ENCODE peak calls at places on chromosomes 4 and X, in ten cellular contexts. One of them, this sample, is unnamed.

GRCh38 chr4:146340798-146341197 is 126.5 kb downstream of the REELD1 start:
- DNase-seq in CD4-positive, alpha-beta T cell: no peak
- DNase-seq in heart left ventricle: no peak
- DNase-seq in CD8-positive, alpha-beta T cell: no peak
- DNase-seq in CD8-positive, alpha-beta memory T cell: no peak
- DNase-seq in HL-60: no peak
- DNase-seq in HCT116: no peak
- DNase-seq in keratinocyte: no peak
- DNase-seq in thoracic aorta: no peak
- DNase-seq in heart right ventricle: no peak
- DNase-seq in this sample: no peak

GRCh38 chr4:188887905-188888304 is 748.7 kb downstream of the TRIML1 start:
- DNase-seq in heart left ventricle: no peak
- DNase-seq in CD8-positive, alpha-beta memory T cell: no peak
- DNase-seq in heart right ventricle: no peak
- DNase-seq in CD8-positive, alpha-beta T cell: no peak
- DNase-seq in keratinocyte: no peak
- DNase-seq in HL-60: no peak
- DNase-seq in thoracic aorta: no peak
- DNase-seq in CD4-positive, alpha-beta T cell: no peak
- DNase-seq in HCT116: no peak
- DNase-seq in this sample: no peak

GRCh38 chrX:19512961-19513360 is 2.3 kb downstream of the MAP3K15 start:
- DNase-seq in heart left ventricle: no peak
- DNase-seq in CD4-positive, alpha-beta T cell: no peak
- DNase-seq in keratinocyte: no peak
- DNase-seq in CD8-positive, alpha-beta memory T cell: no peak
- DNase-seq in CD8-positive, alpha-beta T cell: no peak
- DNase-seq in HCT116: no peak
- DNase-seq in heart right ventricle: no peak
- DNase-seq in thoracic aorta: no peak
- DNase-seq in HL-60: no peak
- DNase-seq in this sample: no peak

GRCh38 chrX:12446342-12447075 is 308.2 kb downstream of the FRMPD4 start:
- DNase-seq in keratinocyte: peak; percentile 49
- DNase-seq in thoracic aorta: no peak
- DNase-seq in heart left ventricle: no peak
- DNase-seq in CD8-positive, alpha-beta T cell: no peak
- DNase-seq in HCT116: no peak
- DNase-seq in HL-60: no peak
- DNase-seq in CD4-positive, alpha-beta T cell: no peak
- DNase-seq in heart right ventricle: no peak
- DNase-seq in CD8-positive, alpha-beta memory T cell: no peak
- DNase-seq in this sample: no peak

GRCh38 chrX:109393859-109394258 is 88.0 kb downstream of the GUCY2F start:
- DNase-seq in HCT116: no peak
- DNase-seq in heart left ventricle: no peak
- DNase-seq in heart right ventricle: no peak
- DNase-seq in HL-60: peak; percentile 15
- DNase-seq in CD8-positive, alpha-beta memory T cell: no peak
- DNase-seq in keratinocyte: no peak
- DNase-seq in thoracic aorta: no peak
- DNase-seq in CD8-positive, alpha-beta T cell: no peak
- DNase-seq in CD4-positive, alpha-beta T cell: no peak
- DNase-seq in this sample: no peak

GRCh38 chrX:2397648-2398340 is 103.0 kb downstream of the DHRSX start:
- DNase-seq in keratinocyte: no peak
- DNase-seq in heart right ventricle: no peak
- DNase-seq in heart left ventricle: no peak
- DNase-seq in CD8-positive, alpha-beta T cell: no peak
- DNase-seq in CD8-positive, alpha-beta memory T cell: no peak
- DNase-seq in HCT116: peak; percentile 42
- DNase-seq in thoracic aorta: no peak
- DNase-seq in HL-60: no peak
- DNase-seq in CD4-positive, alpha-beta T cell: no peak
- DNase-seq in this sample: no peak

GRCh38 chr4:4260185-4260751 is 12.2 kb upstream of the TMEM128 start:
- DNase-seq in heart right ventricle: no peak
- DNase-seq in CD8-positive, alpha-beta memory T cell: peak; percentile 53
- DNase-seq in thoracic aorta: no peak
- DNase-seq in keratinocyte: no peak
- DNase-seq in CD8-positive, alpha-beta T cell: no peak
- DNase-seq in HL-60: no peak
- DNase-seq in CD4-positive, alpha-beta T cell: no peak
- DNase-seq in HCT116: peak; percentile 74
- DNase-seq in heart left ventricle: no peak
- DNase-seq in this sample: no peak

GRCh38 chr4:168631241-168632151 is 134.6 kb downstream of the PALLD start:
- DNase-seq in heart left ventricle: peak; percentile 78
- DNase-seq in thoracic aorta: no peak
- DNase-seq in HL-60: no peak
- DNase-seq in HCT116: no peak
- DNase-seq in keratinocyte: no peak
- DNase-seq in CD8-positive, alpha-beta T cell: no peak
- DNase-seq in CD8-positive, alpha-beta memory T cell: no peak
- DNase-seq in CD4-positive, alpha-beta T cell: no peak
- DNase-seq in heart right ventricle: peak; percentile 57
- DNase-seq in this sample: peak; percentile 67

GRCh38 chr4:38179690-38180299 is 219.6 kb downstream of the PTTG2 start:
- DNase-seq in CD8-positive, alpha-beta T cell: peak; percentile 79
- DNase-seq in CD8-positive, alpha-beta memory T cell: peak; percentile 68
- DNase-seq in CD4-positive, alpha-beta T cell: peak; percentile 69
- DNase-seq in heart right ventricle: peak; percentile 71
- DNase-seq in HL-60: peak; percentile 49
- DNase-seq in keratinocyte: no peak
- DNase-seq in HCT116: no peak
- DNase-seq in thoracic aorta: peak; percentile 39
- DNase-seq in heart left ventricle: peak; percentile 54
- DNase-seq in this sample: peak; percentile 61

GRCh38 chr4:48756689-48757220 is 23.3 kb downstream of the FRYL start:
- DNase-seq in HL-60: no peak
- DNase-seq in CD4-positive, alpha-beta T cell: no peak
- DNase-seq in thoracic aorta: no peak
- DNase-seq in CD8-positive, alpha-beta T cell: no peak
- DNase-seq in HCT116: no peak
- DNase-seq in CD8-positive, alpha-beta memory T cell: no peak
- DNase-seq in heart right ventricle: no peak
- DNase-seq in heart left ventricle: no peak
- DNase-seq in keratinocyte: no peak
- DNase-seq in this sample: no peak

GRCh38 chr4:168220893-168221292 is 97.7 kb downstream of the DDX60 start:
- DNase-seq in heart left ventricle: no peak
- DNase-seq in CD8-positive, alpha-beta T cell: no peak
- DNase-seq in keratinocyte: no peak
- DNase-seq in HL-60: no peak
- DNase-seq in HCT116: no peak
- DNase-seq in CD4-positive, alpha-beta T cell: no peak
- DNase-seq in thoracic aorta: no peak
- DNase-seq in heart right ventricle: no peak
- DNase-seq in CD8-positive, alpha-beta memory T cell: no peak
- DNase-seq in this sample: no peak

GRCh38 chr4:69054578-69055200 is 41.6 kb upstream of the UGT2B7 start:
- DNase-seq in HL-60: no peak
- DNase-seq in HCT116: peak; percentile 13
- DNase-seq in CD8-positive, alpha-beta T cell: no peak
- DNase-seq in CD8-positive, alpha-beta memory T cell: no peak
- DNase-seq in CD4-positive, alpha-beta T cell: no peak
- DNase-seq in heart left ventricle: no peak
- DNase-seq in thoracic aorta: no peak
- DNase-seq in keratinocyte: no peak
- DNase-seq in heart right ventricle: no peak
- DNase-seq in this sample: no peak

GRCh38 chr4:20577702-20578101 is 122.6 kb upstream of the PACRGL start:
- DNase-seq in keratinocyte: no peak
- DNase-seq in CD8-positive, alpha-beta memory T cell: no peak
- DNase-seq in thoracic aorta: no peak
- DNase-seq in heart left ventricle: no peak
- DNase-seq in heart right ventricle: no peak
- DNase-seq in CD4-positive, alpha-beta T cell: no peak
- DNase-seq in CD8-positive, alpha-beta T cell: no peak
- DNase-seq in HCT116: no peak
- DNase-seq in HL-60: no peak
- DNase-seq in this sample: no peak

GRCh38 chr4:2251073-2251794 is 9.3 kb upstream of the HAUS3 start:
- DNase-seq in HCT116: no peak
- DNase-seq in thoracic aorta: no peak
- DNase-seq in HL-60: no peak
- DNase-seq in heart left ventricle: no peak
- DNase-seq in CD4-positive, alpha-beta T cell: no peak
- DNase-seq in keratinocyte: no peak
- DNase-seq in heart right ventricle: no peak
- DNase-seq in CD8-positive, alpha-beta memory T cell: no peak
- DNase-seq in CD8-positive, alpha-beta T cell: peak; percentile 9
- DNase-seq in this sample: peak; percentile 14

GRCh38 chrX:109600114-109600710 is 24.8 kb downstream of the KCNE5 start:
- DNase-seq in CD8-positive, alpha-beta T cell: no peak
- DNase-seq in CD8-positive, alpha-beta memory T cell: no peak
- DNase-seq in thoracic aorta: no peak
- DNase-seq in keratinocyte: no peak
- DNase-seq in HCT116: no peak
- DNase-seq in HL-60: peak; percentile 15
- DNase-seq in heart left ventricle: peak; percentile 28
- DNase-seq in CD4-positive, alpha-beta T cell: no peak
- DNase-seq in heart right ventricle: no peak
- DNase-seq in this sample: peak; percentile 18

GRCh38 chrX:8430444-8430843 is 34.2 kb upstream of the VCX3B start:
- DNase-seq in CD4-positive, alpha-beta T cell: no peak
- DNase-seq in heart right ventricle: no peak
- DNase-seq in heart left ventricle: no peak
- DNase-seq in thoracic aorta: no peak
- DNase-seq in keratinocyte: no peak
- DNase-seq in HCT116: no peak
- DNase-seq in CD8-positive, alpha-beta T cell: no peak
- DNase-seq in CD8-positive, alpha-beta memory T cell: no peak
- DNase-seq in HL-60: no peak
- DNase-seq in this sample: no peak

GRCh38 chrX:9456250-9457074 is 8.4 kb upstream of the TBL1X start:
- DNase-seq in CD8-positive, alpha-beta T cell: peak; percentile 18
- DNase-seq in heart right ventricle: no peak
- DNase-seq in HCT116: no peak
- DNase-seq in CD8-positive, alpha-beta memory T cell: peak; percentile 81
- DNase-seq in keratinocyte: no peak
- DNase-seq in thoracic aorta: no peak
- DNase-seq in CD4-positive, alpha-beta T cell: no peak
- DNase-seq in HL-60: no peak
- DNase-seq in heart left ventricle: no peak
- DNase-seq in this sample: no peak

GRCh38 chrX:71184803-71185495 is 38.1 kb upstream of the GJB1 start:
- DNase-seq in CD8-positive, alpha-beta memory T cell: no peak
- DNase-seq in keratinocyte: no peak
- DNase-seq in heart right ventricle: no peak
- DNase-seq in HCT116: no peak
- DNase-seq in thoracic aorta: no peak
- DNase-seq in CD4-positive, alpha-beta T cell: no peak
- DNase-seq in HL-60: no peak
- DNase-seq in CD8-positive, alpha-beta T cell: no peak
- DNase-seq in heart left ventricle: no peak
- DNase-seq in this sample: no peak

GRCh38 chr4:178976861-178977260 is 1534.6 kb upstream of the AGA start:
- DNase-seq in HCT116: no peak
- DNase-seq in HL-60: no peak
- DNase-seq in keratinocyte: no peak
- DNase-seq in CD8-positive, alpha-beta memory T cell: no peak
- DNase-seq in heart left ventricle: no peak
- DNase-seq in CD8-positive, alpha-beta T cell: no peak
- DNase-seq in CD4-positive, alpha-beta T cell: no peak
- DNase-seq in heart right ventricle: no peak
- DNase-seq in thoracic aorta: no peak
- DNase-seq in this sample: no peak

GRCh38 chr4:23005691-23006090 is 313.0 kb downstream of the GBA3 start:
- DNase-seq in HL-60: no peak
- DNase-seq in CD8-positive, alpha-beta memory T cell: no peak
- DNase-seq in thoracic aorta: no peak
- DNase-seq in heart left ventricle: no peak
- DNase-seq in keratinocyte: no peak
- DNase-seq in CD8-positive, alpha-beta T cell: no peak
- DNase-seq in heart right ventricle: no peak
- DNase-seq in CD4-positive, alpha-beta T cell: no peak
- DNase-seq in HCT116: no peak
- DNase-seq in this sample: no peak
- H3K27ac ChIP-seq in HL-60: no peak overlapping the region
- H3K27ac ChIP-seq in CD8-positive, alpha-beta memory T cell: no peak overlapping the region
- H3K27ac ChIP-seq in thoracic aorta: no peak overlapping the region
- H3K27ac ChIP-seq in heart left ventricle: no peak overlapping the region
- H3K27ac ChIP-seq in keratinocyte: no peak overlapping the region
- H3K27ac ChIP-seq in CD8-positive, alpha-beta T cell: no peak overlapping the region
- H3K27ac ChIP-seq in heart right ventricle: no peak overlapping the region
- H3K27ac ChIP-seq in CD4-positive, alpha-beta T cell: no peak overlapping the region
- H3K27ac ChIP-seq in HCT116: no peak overlapping the region
- H3K27ac ChIP-seq in this sample: no peak overlapping the region

DNA sequence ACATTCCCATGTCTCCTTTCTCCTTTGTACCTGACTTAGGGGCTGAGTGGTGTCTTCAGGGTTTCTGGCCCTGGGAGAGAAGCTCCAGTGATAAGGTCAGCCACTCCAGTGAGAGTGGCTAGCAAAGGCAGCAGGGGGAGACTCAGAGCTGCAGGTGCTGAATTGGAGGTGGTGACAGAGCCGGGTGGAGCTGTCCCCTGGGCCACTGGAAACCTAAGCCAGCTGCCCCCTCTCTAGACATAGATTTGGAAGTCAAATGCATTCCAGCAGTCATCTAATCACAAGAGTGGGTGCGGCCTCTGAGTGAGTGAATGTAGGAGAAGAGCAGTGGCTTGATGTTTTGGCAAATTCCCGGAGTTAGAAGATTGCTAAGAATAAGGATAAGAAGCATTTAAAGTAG is 28.5 kb downstream of the TRIM2 start:
- DNase-seq in heart right ventricle: peak; percentile 66
- DNase-seq in CD8-positive, alpha-beta T cell: no peak
- DNase-seq in thoracic aorta: no peak
- DNase-seq in HL-60: no peak
- DNase-seq in CD4-positive, alpha-beta T cell: no peak
- DNase-seq in CD8-positive, alpha-beta memory T cell: no peak
- DNase-seq in HCT116: peak; percentile 27
- DNase-seq in keratinocyte: no peak
- DNase-seq in heart left ventricle: peak; percentile 72
- DNase-seq in this sample: peak; percentile 52
- H3K27ac ChIP-seq in heart right ventricle: no peak overlapping the region
- H3K27ac ChIP-seq in CD8-positive, alpha-beta T cell: no peak overlapping the region
- H3K27ac ChIP-seq in thoracic aorta: no peak overlapping the region
- H3K27ac ChIP-seq in HL-60: no peak overlapping the region
- H3K27ac ChIP-seq in CD4-positive, alpha-beta T cell: no peak overlapping the region
- H3K27ac ChIP-seq in CD8-positive, alpha-beta memory T cell: no peak overlapping the region
- H3K27ac ChIP-seq in HCT116: peak overlapping the region; percentile 63
- H3K27ac ChIP-seq in keratinocyte: no peak overlapping the region
- H3K27ac ChIP-seq in heart left ventricle: no peak overlapping the region
- H3K27ac ChIP-seq in this sample: peak overlapping the region; percentile 42

GRCh38 chrX:123223409-123223808 is 39.3 kb downstream of the GRIA3 start:
- DNase-seq in HCT116: no peak
- DNase-seq in heart left ventricle: no peak
- DNase-seq in CD8-positive, alpha-beta memory T cell: no peak
- DNase-seq in HL-60: no peak
- DNase-seq in heart right ventricle: no peak
- DNase-seq in CD8-positive, alpha-beta T cell: no peak
- DNase-seq in CD4-positive, alpha-beta T cell: no peak
- DNase-seq in keratinocyte: no peak
- DNase-seq in thoracic aorta: no peak
- DNase-seq in this sample: no peak
- H3K27ac ChIP-seq in HCT116: no peak overlapping the region
- H3K27ac ChIP-seq in heart left ventricle: no peak overlapping the region
- H3K27ac ChIP-seq in CD8-positive, alpha-beta memory T cell: no peak overlapping the region
- H3K27ac ChIP-seq in HL-60: no peak overlapping the region
- H3K27ac ChIP-seq in heart right ventricle: no peak overlapping the region
- H3K27ac ChIP-seq in CD8-positive, alpha-beta T cell: no peak overlapping the region
- H3K27ac ChIP-seq in CD4-positive, alpha-beta T cell: no peak overlapping the region
- H3K27ac ChIP-seq in keratinocyte: no peak overlapping the region
- H3K27ac ChIP-seq in thoracic aorta: peak overlapping the region; percentile 47
- H3K27ac ChIP-seq in this sample: no peak overlapping the region

GRCh38 chr4:82984459-82984858 is 26.2 kb downstream of the LIN54 start:
- DNase-seq in HCT116: peak; percentile 15
- DNase-seq in thoracic aorta: no peak
- DNase-seq in HL-60: no peak
- DNase-seq in CD8-positive, alpha-beta T cell: no peak
- DNase-seq in keratinocyte: no peak
- DNase-seq in CD8-positive, alpha-beta memory T cell: no peak
- DNase-seq in heart left ventricle: no peak
- DNase-seq in heart right ventricle: no peak
- DNase-seq in CD4-positive, alpha-beta T cell: no peak
- DNase-seq in this sample: no peak
- H3K27ac ChIP-seq in HCT116: no peak overlapping the region
- H3K27ac ChIP-seq in thoracic aorta: no peak overlapping the region
- H3K27ac ChIP-seq in HL-60: no peak overlapping the region
- H3K27ac ChIP-seq in CD8-positive, alpha-beta T cell: no peak overlapping the region
- H3K27ac ChIP-seq in keratinocyte: no peak overlapping the region
- H3K27ac ChIP-seq in CD8-positive, alpha-beta memory T cell: no peak overlapping the region
- H3K27ac ChIP-seq in heart left ventricle: no peak overlapping the region
- H3K27ac ChIP-seq in heart right ventricle: no peak overlapping the region
- H3K27ac ChIP-seq in CD4-positive, alpha-beta T cell: no peak overlapping the region
- H3K27ac ChIP-seq in this sample: no peak overlapping the region

This sample was measured in left ventricle myocardium inferior.